ENCODE peak calls at places on chromosomes 5 and 9, in six cellular contexts. K is fibroblast of lung, J is PC-9, I is A549, Q is right atrium auricular region, Z is HCT116. E is an unnamed sample. For H3K4me1, the result is how much of the 10 kb centered on the place peaks cover.

GRCh38 chr9:21854594-21854993 is 52.2 kb downstream of the MTAP start:
- DNase-seq in Z (no peak), J (peak), Q (no peak), I (no peak), K (peak), E (no peak)

GRCh38 chr9:131021785-131022184 is 12.8 kb downstream of the LAMC3 start:
- DNase-seq in K (no peak), Q (no peak), I (no peak), Z (no peak), J (no peak), E (no peak)

GRCh38 chr5:40464461-40464860 is 215.3 kb upstream of the PTGER4 start:
- DNase-seq in I (no peak), K (peak), Z (no peak), Q (no peak), J (peak), E (no peak)

GRCh38 chr5:56829137-56829536 is 13.8 kb downstream of the MAP3K1 start:
- DNase-seq in J (peak), I (no peak), Q (no peak), Z (peak), K (peak), E (no peak)

GRCh38 chr5:55633574-55634203 is 78.4 kb downstream of the SLC38A9 start:
- DNase-seq in I (peak), Q (peak), K (peak), Z (peak), J (peak), E (peak)

GRCh38 chr5:22531986-22532385 is 321.2 kb downstream of the CDH12 start:
- DNase-seq in J (no peak), Z (no peak), I (no peak), K (no peak), Q (no peak), E (no peak)

GRCh38 chr9:91127653-91128052 is 234.1 kb downstream of the AUH start:
- DNase-seq in K (peak), Z (no peak), Q (no peak), I (no peak), J (no peak), E (no peak)

GRCh38 chr9:136564379-136564988 is 18.6 kb upstream of the NOTCH1 start:
- DNase-seq in Q (peak), K (peak), Z (no peak), J (peak), I (no peak), E (peak)

GRCh38 chr5:1959911-1960581 is 77.3 kb upstream of the IRX4 start:
- DNase-seq in I (no peak), Q (no peak), J (no peak), Z (no peak), K (no peak), E (no peak)

GRCh38 chr5:9905661-9906060 is 275.5 kb upstream of the TAS2R1 start:
- DNase-seq in Z (no peak), J (no peak), I (no peak), K (no peak), Q (no peak), E (peak)

GRCh38 chr9:79408617-79409016 is 163.1 kb upstream of the TLE4 start:
- DNase-seq in Z (no peak), I (no peak), Q (no peak), J (no peak), K (peak), E (no peak)

GRCh38 chr5:76862986-76863385 is 13.2 kb downstream of the S100Z start:
- DNase-seq in Q (no peak), Z (no peak), J (peak), I (no peak), K (no peak), E (no peak)
- TF ChIP-seq CTCF in Q (no peak), Z (no peak), J (no peak), I (no peak), K (no peak), E (no peak)

GRCh38 chr5:32312682-32313523 is at the start of gene MTMR12:
- DNase-seq in Z (peak), Q (peak), J (peak), K (peak), I (peak), E (peak)
- H3K4me1 ChIP-seq in Z (under half), Q (under half), J (under half), K (under half), I (under half), E (under half)

GRCh38 chr5:179766726-179767455 is 26.9 kb upstream of the LTC4S start:
- DNase-seq in K (peak), I (no peak), Q (no peak), J (no peak), Z (no peak), E (no peak)
- H3K27ac ChIP-seq in K (peak), I (peak), Q (no peak), J (no peak), Z (no peak), E (no peak)

GRCh38 chr5:77230727-77231469 is 20.4 kb downstream of the PDE8B start:
- DNase-seq in K (no peak), Q (no peak), J (no peak), I (peak), Z (no peak), E (no peak)
- TF ChIP-seq CTCF in K (peak), Q (no peak), J (peak), I (peak), Z (peak), E (peak)

GRCh38 chr5:168978015-168978414 is 322.9 kb downstream of the SLIT3 start:
- DNase-seq in Q (no peak), J (no peak), Z (no peak), K (peak), I (peak), E (peak)
- H3K4me1 ChIP-seq in Q (under half), J (under half), Z (under half), K (under half), I (under half), E (under half)

E was measured in cardiac muscle cell.